ENCODE peak calls at places on chromosomes 5 and 9, in six cellular contexts. L is HCT116, K is H9, H is PC-3, Q is neuronal stem cell, A is H1. T is an unnamed sample. For H3K27me3, the result is how much of the 10 kb centered on the place peaks cover.

GRCh38 chr5:98031926-98032325 is 741.5 kb upstream of the RGMB start:
- DNase-seq in H (peak), A (no peak), Q (no peak), K (no peak), L (no peak), T (no peak)

GRCh38 chr9:72476617-72477375 is 44.6 kb upstream of the TMC1 start:
- DNase-seq in L (peak), A (peak), H (peak), Q (no peak), K (peak), T (no peak)

GRCh38 chr5:141929398-141930058 is 5.9 kb downstream of the DELE1 start:
- DNase-seq in Q (no peak), K (no peak), L (no peak), H (no peak), A (no peak), T (no peak)

GRCh38 chr5:79086116-79086515 is 16.5 kb downstream of the BHMT2 start:
- DNase-seq in H (no peak), Q (no peak), A (no peak), L (no peak), K (no peak), T (no peak)

GRCh38 chr5:124342027-124342471 is 404.4 kb downstream of the ZNF608 start:
- DNase-seq in A (no peak), L (no peak), K (no peak), Q (no peak), H (no peak), T (no peak)

GRCh38 chr9:133368249-133368881 is 7.5 kb downstream of the SURF4 start:
- DNase-seq in A (no peak), Q (no peak), L (no peak), H (no peak), K (no peak), T (no peak)

GRCh38 chr5:168777651-168778050 is 198.5 kb upstream of the PANK3 start:
- DNase-seq in L (no peak), K (no peak), A (no peak), Q (no peak), H (no peak), T (no peak)

GRCh38 chr5:94928891-94929290 is 310.4 kb downstream of the SLF1 start:
- DNase-seq in K (no peak), Q (no peak), L (no peak), A (no peak), H (no peak), T (no peak)

GRCh38 chr5:136058031-136058971 is 29.5 kb downstream of the TGFBI start:
- DNase-seq in H (peak), Q (no peak), K (peak), A (no peak), L (peak), T (no peak)

GRCh38 chr5:15831408-15831807 is 331.4 kb downstream of the FBXL7 start:
- DNase-seq in H (no peak), K (no peak), Q (no peak), A (no peak), L (no peak), T (no peak)

GRCh38 chr9:36742264-36742663 is 169.6 kb downstream of the MELK start:
- DNase-seq in L (no peak), K (no peak), H (no peak), Q (no peak), A (no peak), T (no peak)

GRCh38 chr5:166102947-166103346 is 2188.5 kb upstream of the WWC1 start:
- DNase-seq in Q (no peak), L (no peak), K (no peak), A (no peak), H (no peak), T (no peak)

GRCh38 chr9:17528859-17529258 is 50.0 kb upstream of the SH3GL2 start:
- DNase-seq in A (no peak), H (peak), L (no peak), Q (no peak), K (no peak), T (peak)

GRCh38 chr9:105067895-105068580 is 140.1 kb upstream of the ABCA1 start:
- DNase-seq in H (peak), K (no peak), Q (no peak), L (no peak), A (no peak), T (no peak)

GRCh38 chr9:118637681-118638080 is 731.6 kb downstream of the BRINP1 start:
- DNase-seq in K (no peak), Q (no peak), L (no peak), H (no peak), A (no peak), T (no peak)

GRCh38 chr9:74760031-74760700 is 127.6 kb downstream of the TRPM6 start:
- DNase-seq in Q (no peak), H (peak), K (no peak), L (no peak), A (no peak), T (no peak)

GRCh38 chr5:133635051-133635450 is 22.7 kb upstream of the FSTL4 start:
- DNase-seq in K (no peak), H (peak), Q (no peak), L (no peak), A (no peak), T (no peak)

GRCh38 chr5:144467795-144468194 is 297.1 kb downstream of the KCTD16 start:
- DNase-seq in K (peak), A (no peak), H (peak), L (peak), Q (peak), T (no peak)

GRCh38 chr5:181087309-181087708 is 43.7 kb downstream of the OR2V1 start:
- DNase-seq in L (no peak), K (no peak), Q (no peak), H (no peak), A (no peak), T (no peak)

GRCh38 chr5:31531543-31531887 is 378 bp downstream of the DROSHA start:
- DNase-seq in L (no peak), H (peak), A (no peak), Q (no peak), K (no peak), T (peak)

GRCh38 chr5:134846641-134846960 is 833 bp downstream of the C5orf24 start:
- DNase-seq in A (no peak), L (no peak), K (no peak), H (peak), Q (no peak), T (peak)

GRCh38 chr5:77898385-77898784 is 122.2 kb upstream of the TBCA start:
- DNase-seq in K (no peak), A (no peak), H (no peak), Q (no peak), L (no peak), T (no peak)

GRCh38 chr5:138706655-138707480 is 46.4 kb upstream of the CTNNA1 start:
- DNase-seq in L (no peak), Q (no peak), H (peak), A (no peak), K (peak), T (no peak)

GRCh38 chr9:135216236-135216635 is 128.8 kb downstream of the OLFM1 start:
- DNase-seq in H (no peak), Q (no peak), A (no peak), K (no peak), L (no peak), T (no peak)

GRCh38 chr9:128920381-128921058 is at the start of gene PHYHD1:
- DNase-seq in K (no peak), A (no peak), H (peak), Q (no peak), L (no peak), T (no peak)

GRCh38 chr9:129773262-129774048 is 20.6 kb upstream of the PTGES start:
- DNase-seq in A (no peak), H (peak), K (no peak), Q (no peak), L (no peak), T (no peak)

GRCh38 chr5:10896016-10896415 is 135.0 kb upstream of the DAP start:
- DNase-seq in L (no peak), Q (no peak), A (no peak), K (no peak), H (peak), T (no peak)

GRCh38 chr5:10903786-10904560 is 142.9 kb upstream of the DAP start:
- DNase-seq in A (no peak), Q (no peak), H (peak), L (no peak), K (no peak), T (no peak)

GRCh38 chr5:10894445-10895054 is 133.5 kb upstream of the DAP start:
- DNase-seq in K (no peak), A (no peak), Q (no peak), L (no peak), H (no peak), T (no peak)

GRCh38 chr5:10902145-10902544 is 141.1 kb upstream of the DAP start:
- DNase-seq in A (no peak), K (no peak), L (no peak), H (peak), Q (no peak), T (no peak)

GRCh38 chr5:10898489-10898888 is 137.5 kb upstream of the DAP start:
- DNase-seq in A (no peak), Q (no peak), K (no peak), H (no peak), L (no peak), T (no peak)
- H2AFZ ChIP-seq in A (no peak), Q (no peak), K (no peak), H (no peak), L (no peak), T (no peak)

GRCh38 chr5:93221-93980 is 1.4 kb downstream of the PLEKHG4B start:
- DNase-seq in K (no peak), A (no peak), Q (no peak), L (no peak), H (no peak), T (no peak)

GRCh38 chr5:90590-91547 is 1.1 kb upstream of the PLEKHG4B start:
- DNase-seq in H (no peak), Q (no peak), L (no peak), K (peak), A (no peak), T (no peak)

GRCh38 chr5:91556-92263 is at the start of gene PLEKHG4B:
- DNase-seq in Q (peak), L (no peak), H (no peak), K (peak), A (peak), T (no peak)

GRCh38 chr5:94113-94892 is 2.3 kb downstream of the PLEKHG4B start:
- DNase-seq in Q (no peak), K (no peak), H (no peak), A (no peak), L (no peak), T (no peak)

GRCh38 chr5:92391-93220 is 638 bp downstream of the PLEKHG4B start:
- DNase-seq in Q (no peak), K (no peak), H (no peak), A (no peak), L (no peak), T (no peak)
- H3K27me3 ChIP-seq in Q (under half), K (under half), H (half or more), A (under half), L (half or more), T (under half)

GRCh38 chr5:39226100-39226451 is 6.7 kb upstream of the FYB1 start:
- DNase-seq in K (no peak), L (no peak), Q (no peak), H (no peak), A (no peak), T (no peak)

GRCh38 chr5:39223568-39224156 is 4.3 kb upstream of the FYB1 start:
- DNase-seq in A (no peak), K (no peak), L (no peak), Q (no peak), H (no peak), T (no peak)

GRCh38 chr5:39224196-39224754 is 4.9 kb upstream of the FYB1 start:
- DNase-seq in H (peak), A (no peak), K (no peak), Q (no peak), L (no peak), T (no peak)

GRCh38 chr5:39225405-39226099 is 6.2 kb upstream of the FYB1 start:
- DNase-seq in H (no peak), K (no peak), A (no peak), Q (no peak), L (no peak), T (no peak)

DNA sequence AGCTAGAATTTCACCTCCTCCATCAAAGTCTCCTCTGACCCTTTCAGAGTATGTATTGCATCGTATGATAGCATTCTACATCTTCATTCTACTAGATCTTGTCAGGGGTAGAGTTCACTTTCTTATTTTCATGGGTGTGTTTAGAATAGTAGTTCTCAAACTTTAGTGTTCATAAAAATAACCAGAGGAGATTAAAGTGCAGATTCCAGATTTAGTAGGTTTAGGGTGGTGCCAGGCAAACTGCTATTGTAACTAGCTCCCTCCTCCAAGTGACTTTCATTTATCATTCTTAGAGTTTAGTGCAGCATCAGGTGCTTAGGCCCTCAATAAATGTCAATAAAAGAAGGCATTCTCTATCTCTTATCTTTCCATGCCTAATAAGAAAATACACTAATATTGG is 7.2 kb upstream of the FYB1 start:
- DNase-seq in L (no peak), A (no peak), H (no peak), Q (no peak), K (no peak), T (no peak)
- H2AFZ ChIP-seq in L (no peak), A (peak), H (no peak), Q (no peak), K (no peak), T (no peak)

GRCh38 chr5:93581738-93582414 is 857 bp upstream of the NR2F1-AS1 start:
- DNase-seq in L (peak), K (no peak), H (peak), A (no peak), Q (no peak), T (no peak)
- H3K27me3 ChIP-seq in L (under half), K (half or more), H (under half), A (half or more), Q (under half), T (under half)

GRCh38 chr9:14155237-14155636 is 158.7 kb downstream of the NFIB start:
- DNase-seq in H (no peak), K (no peak), A (no peak), Q (no peak), L (no peak), T (no peak)

GRCh38 chr9:14148501-14149103 is 165.3 kb downstream of the NFIB start:
- DNase-seq in L (no peak), A (no peak), H (peak), K (no peak), Q (no peak), T (no peak)

GRCh38 chr9:14151451-14151850 is 162.5 kb downstream of the NFIB start:
- DNase-seq in K (no peak), L (no peak), Q (no peak), H (no peak), A (no peak), T (no peak)

GRCh38 chr9:14156046-14156445 is 157.9 kb downstream of the NFIB start:
- DNase-seq in K (no peak), Q (no peak), A (no peak), H (no peak), L (no peak), T (no peak)

GRCh38 chr9:14153310-14153720 is 160.6 kb downstream of the NFIB start:
- DNase-seq in K (no peak), Q (no peak), A (no peak), L (no peak), H (no peak), T (no peak)
- H2AFZ ChIP-seq in K (no peak), Q (no peak), A (no peak), L (no peak), H (no peak), T (no peak)

GRCh38 chr5:152625696-152626095 is 220.6 kb upstream of the NMUR2 start:
- DNase-seq in A (no peak), Q (no peak), K (no peak), L (no peak), H (no peak), T (no peak)
- H3K27me3 ChIP-seq in A (under half), Q (under half), K (under half), L (under half), H (under half), T (under half)

GRCh38 chr5:177131711-177132503 is 1.7 kb upstream of the NSD1 start:
- DNase-seq in Q (peak), A (no peak), L (no peak), K (peak), H (no peak), T (peak)

GRCh38 chr5:177133845-177134652 is 476 bp downstream of the NSD1 start:
- DNase-seq in Q (peak), L (no peak), A (no peak), H (peak), K (peak), T (peak)

GRCh38 chr5:177131352-177131710 is 2.2 kb upstream of the NSD1 start:
- DNase-seq in K (no peak), Q (no peak), A (no peak), L (no peak), H (no peak), T (no peak)

GRCh38 chr5:177133119-177133844 is at the start of gene NSD1:
- DNase-seq in A (peak), Q (peak), K (peak), L (no peak), H (peak), T (peak)

DNA sequence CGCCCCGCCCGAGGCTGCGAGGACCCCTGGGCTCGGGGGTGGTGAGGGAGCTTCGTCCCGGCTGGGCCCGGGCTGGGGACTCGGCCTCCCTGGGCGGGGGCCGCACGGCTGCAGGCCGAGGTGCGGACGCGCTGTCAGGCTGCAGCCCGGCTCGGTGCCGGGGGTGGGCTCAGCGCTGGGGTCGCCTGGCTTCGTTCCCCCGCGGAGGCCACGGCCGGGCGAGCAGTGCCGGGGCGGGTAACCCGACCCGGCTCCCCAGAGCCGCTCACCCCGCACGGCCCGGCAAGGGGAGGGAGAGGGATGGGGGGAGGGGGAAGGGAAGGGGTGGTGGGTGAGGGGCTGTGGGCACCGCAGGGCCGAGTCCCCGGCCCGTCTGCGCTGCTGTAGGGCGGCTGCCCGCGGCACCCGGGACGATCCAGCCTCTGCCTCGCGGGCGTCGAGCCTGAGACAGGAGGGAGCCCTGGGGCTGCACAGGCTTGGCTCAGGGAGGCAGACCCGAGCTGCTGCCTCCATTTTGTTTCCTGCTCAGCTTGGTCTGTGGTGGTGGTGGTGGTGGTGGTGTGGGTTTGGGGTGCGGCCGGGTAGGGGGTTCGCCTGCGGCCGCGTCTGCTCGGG is 962 bp upstream of the NSD1 start:
- DNase-seq in Q (peak), K (peak), A (no peak), L (no peak), H (no peak), T (no peak)
- H2AFZ ChIP-seq in Q (peak), K (no peak), A (no peak), L (no peak), H (peak), T (peak)

GRCh38 chr9:109238125-109238524 is 71.1 kb upstream of the FRRS1L start:
- DNase-seq in H (no peak), Q (no peak), K (no peak), A (no peak), L (no peak), T (no peak)

GRCh38 chr9:109241207-109241606 is 74.2 kb upstream of the FRRS1L start:
- DNase-seq in A (no peak), L (no peak), H (no peak), Q (no peak), K (no peak), T (no peak)

GRCh38 chr9:109241931-109242330 is 74.9 kb upstream of the FRRS1L start:
- DNase-seq in K (no peak), Q (no peak), L (no peak), A (no peak), H (no peak), T (no peak)

GRCh38 chr9:109238677-109239076 is 71.6 kb upstream of the FRRS1L start:
- DNase-seq in H (peak), K (no peak), Q (no peak), L (no peak), A (no peak), T (no peak)

GRCh38 chr9:109239240-109239639 is 72.2 kb upstream of the FRRS1L start:
- DNase-seq in H (no peak), K (no peak), Q (no peak), L (no peak), A (no peak), T (no peak)
- H3K27me3 ChIP-seq in H (under half), K (under half), Q (under half), L (under half), A (under half), T (under half)

GRCh38 chr5:126031989-126032716 is 391.1 kb upstream of the GRAMD2B start:
- DNase-seq in A (no peak), K (no peak), H (peak), L (no peak), Q (no peak), T (no peak)
- H2AFZ ChIP-seq in A (peak), K (peak), H (no peak), L (no peak), Q (no peak), T (no peak)

T was measured in Karpas-422.